ENCODE peak calls at places on chromosomes 7 and 10, in four cellular contexts. One of them, this sample, is unnamed.

GRCh38 chr10:24947304-24948097 is 4.9 kb downstream of the PRTFDC1 start:
- DNase-seq in HEK293T: no peak
- DNase-seq in chondrocyte: no peak
- DNase-seq in activated effector memory CD4-positive, alpha-beta T cell treated with Interleukin-2 at 50 U/mL for 16 hours: no peak
- DNase-seq in this sample: no peak

GRCh38 chr7:80699030-80699638 is 60.7 kb downstream of the CD36 start:
- DNase-seq in HEK293T: peak; percentile 33
- DNase-seq in chondrocyte: no peak
- DNase-seq in activated effector memory CD4-positive, alpha-beta T cell treated with Interleukin-2 at 50 U/mL for 16 hours: no peak
- DNase-seq in this sample: no peak

GRCh38 chr10:1413256-1413655 is 324.1 kb downstream of the ADARB2 start:
- DNase-seq in activated effector memory CD4-positive, alpha-beta T cell treated with Interleukin-2 at 50 U/mL for 16 hours: no peak
- DNase-seq in chondrocyte: peak; percentile 35
- DNase-seq in HEK293T: no peak
- DNase-seq in this sample: no peak

GRCh38 chr7:75662579-75663301 is 76.0 kb downstream of the HIP1 start:
- DNase-seq in HEK293T: no peak
- DNase-seq in activated effector memory CD4-positive, alpha-beta T cell treated with Interleukin-2 at 50 U/mL for 16 hours: no peak
- DNase-seq in chondrocyte: peak; percentile 22
- DNase-seq in this sample: no peak

GRCh38 chr7:149284343-149284742 is 22.3 kb downstream of the ZNF783 start:
- DNase-seq in HEK293T: no peak
- DNase-seq in activated effector memory CD4-positive, alpha-beta T cell treated with Interleukin-2 at 50 U/mL for 16 hours: peak; percentile 48
- DNase-seq in chondrocyte: no peak
- DNase-seq in this sample: no peak

GRCh38 chr7:107874605-107875446 is 16.2 kb upstream of the DLD start:
- DNase-seq in HEK293T: peak; percentile 64
- DNase-seq in activated effector memory CD4-positive, alpha-beta T cell treated with Interleukin-2 at 50 U/mL for 16 hours: no peak
- DNase-seq in chondrocyte: no peak
- DNase-seq in this sample: no peak

GRCh38 chr7:99422091-99422624 is 13.4 kb downstream of the BUD31 start:
- DNase-seq in HEK293T: no peak
- DNase-seq in chondrocyte: no peak
- DNase-seq in activated effector memory CD4-positive, alpha-beta T cell treated with Interleukin-2 at 50 U/mL for 16 hours: no peak
- DNase-seq in this sample: no peak

GRCh38 chr7:127798769-127799372 is 146.9 kb downstream of the SND1 start:
- DNase-seq in chondrocyte: no peak
- DNase-seq in HEK293T: no peak
- DNase-seq in activated effector memory CD4-positive, alpha-beta T cell treated with Interleukin-2 at 50 U/mL for 16 hours: no peak
- DNase-seq in this sample: no peak

GRCh38 chr10:70512149-70512611 is 33.6 kb downstream of the PALD1 start:
- DNase-seq in HEK293T: no peak
- DNase-seq in activated effector memory CD4-positive, alpha-beta T cell treated with Interleukin-2 at 50 U/mL for 16 hours: no peak
- DNase-seq in chondrocyte: no peak
- DNase-seq in this sample: no peak

This sample was measured in RWPE2.